ENCODE peak calls at places on chromosome 5, in five cellular contexts. Z is AG10803, N is nephron progenitor cell, L is Calu3, K is hepatocyte. E is an unnamed sample.

GRCh38 chr5:65539827-65540226 is 23.1 kb downstream of the CENPK start:
- DNase-seq in Z (no peak), L (peak; percentile 5), N (no peak), K (peak; percentile 9), E (no peak)

GRCh38 chr5:11398728-11399127 is 505.5 kb downstream of the CTNND2 start:
- DNase-seq in K (no peak), N (no peak), L (no peak), Z (no peak), E (no peak)

GRCh38 chr5:36740259-36740898 is 134.0 kb downstream of the SLC1A3 start:
- DNase-seq in L (no peak), N (no peak), Z (no peak), K (no peak), E (no peak)

GRCh38 chr5:168653611-168654010 is 74.4 kb upstream of the PANK3 start:
- DNase-seq in Z (no peak), L (no peak), N (no peak), K (no peak), E (no peak)

GRCh38 chr5:26578002-26578401 is 460.4 kb downstream of the CDH9 start:
- DNase-seq in K (no peak), L (no peak), Z (no peak), N (no peak), E (no peak)

GRCh38 chr5:23367863-23368262 is 139.5 kb upstream of the PRDM9 start:
- DNase-seq in K (no peak), Z (no peak), L (no peak), N (no peak), E (no peak)

GRCh38 chr5:124574521-124575436 is 171.7 kb downstream of the ZNF608 start:
- DNase-seq in Z (no peak), N (no peak), L (no peak), K (no peak), E (no peak)

GRCh38 chr5:310516-310915 is 11.0 kb upstream of the AHRR start:
- DNase-seq in N (no peak), Z (no peak), K (no peak), L (no peak), E (no peak)

GRCh38 chr5:163437011-163437308 is 435 bp upstream of the CCNG1 start:
- DNase-seq in K (no peak), N (no peak), Z (no peak), L (no peak), E (no peak)

GRCh38 chr5:464843-465590 is 22.0 kb downstream of the EXOC3 start:
- DNase-seq in Z (no peak), N (no peak), K (no peak), L (no peak), E (no peak)

GRCh38 chr5:27315541-27316282 is 277.3 kb upstream of the CDH9 start:
- DNase-seq in L (no peak), K (no peak), Z (peak; percentile 77), N (no peak), E (no peak)

GRCh38 chr5:181181650-181182565 is 23.1 kb downstream of the TRIM7 start:
- DNase-seq in K (peak; percentile 80), N (peak; percentile 66), Z (peak; percentile 70), L (peak; percentile 84), E (peak; percentile 35)

GRCh38 chr5:159763564-159763963 is 152.7 kb upstream of the ADRA1B start:
- DNase-seq in K (no peak), L (no peak), N (no peak), Z (no peak), E (no peak)

GRCh38 chr5:99032234-99033013 is 103.6 kb upstream of the CHD1 start:
- DNase-seq in L (peak; percentile 80), K (peak; percentile 78), N (peak; percentile 27), Z (peak; percentile 78), E (no peak)

GRCh38 chr5:177491429-177491945 is 5.9 kb downstream of the PDLIM7 start:
- DNase-seq in Z (no peak), L (peak; percentile 63), K (peak; percentile 65), N (peak; percentile 95), E (peak; percentile 60)

GRCh38 chr5:92145852-92146251 is 762.7 kb upstream of the ARRDC3 start:
- DNase-seq in Z (no peak), N (no peak), K (no peak), L (no peak), E (no peak)

GRCh38 chr5:134003064-134003956 is 1.5 kb downstream of the VDAC1 start:
- DNase-seq in L (no peak), Z (no peak), N (no peak), K (no peak), E (no peak)

GRCh38 chr5:106258591-106259125 is 1412.1 kb downstream of the EFNA5 start:
- DNase-seq in L (peak; percentile 28), Z (peak; percentile 11), K (no peak), N (no peak), E (no peak)

GRCh38 chr5:31844615-31845345 is 205.8 kb downstream of the PDZD2 start:
- DNase-seq in N (no peak), L (peak; percentile 47), Z (no peak), K (no peak), E (no peak)

GRCh38 chr5:77620404-77620803 is 18.1 kb downstream of the OTP start:
- DNase-seq in K (peak; percentile 67), Z (no peak), N (no peak), L (peak; percentile 82), E (no peak)

GRCh38 chr5:1948111-1948510 is 65.4 kb upstream of the IRX4 start:
- DNase-seq in N (no peak), K (no peak), Z (no peak), L (no peak), E (no peak)

GRCh38 chr5:173638631-173639030 is 22.2 kb upstream of the BOD1 start:
- DNase-seq in L (no peak), Z (no peak), K (no peak), N (peak; percentile 44), E (no peak)

GRCh38 chr5:110038297-110038997 is 348.7 kb downstream of the MAN2A1 start:
- DNase-seq in N (no peak), L (no peak), K (no peak), Z (peak; percentile 37), E (no peak)

GRCh38 chr5:34914671-34915138 is 599 bp downstream of the RAD1 start:
- DNase-seq in L (no peak), Z (peak; percentile 52), N (peak; percentile 40), K (peak; percentile 31), E (no peak)

GRCh38 chr5:84378420-84378819 is 6.3 kb downstream of the EDIL3 start:
- DNase-seq in N (no peak), L (no peak), Z (peak; percentile 69), K (no peak), E (no peak)

GRCh38 chr5:86716121-86716520 is 98.4 kb downstream of the COX7C start:
- DNase-seq in L (no peak), K (no peak), Z (no peak), N (no peak), E (no peak)

GRCh38 chr5:92444888-92445287 is 1061.8 kb upstream of the ARRDC3 start:
- DNase-seq in L (no peak), N (no peak), Z (no peak), K (no peak), E (no peak)

GRCh38 chr5:179762781-179763176 is 30.2 kb downstream of the MAML1 start:
- DNase-seq in N (no peak), L (no peak), K (no peak), Z (no peak), E (no peak)

GRCh38 chr5:123545506-123545905 is 33.5 kb downstream of the CSNK1G3 start:
- DNase-seq in N (no peak), Z (peak; percentile 27), K (no peak), L (peak; percentile 25), E (no peak)
- TF ChIP-seq CTCF in N (peak; percentile 42), Z (peak; percentile 57), K (peak; percentile 20), L (peak; percentile 41), E (peak; percentile 51)

DNA sequence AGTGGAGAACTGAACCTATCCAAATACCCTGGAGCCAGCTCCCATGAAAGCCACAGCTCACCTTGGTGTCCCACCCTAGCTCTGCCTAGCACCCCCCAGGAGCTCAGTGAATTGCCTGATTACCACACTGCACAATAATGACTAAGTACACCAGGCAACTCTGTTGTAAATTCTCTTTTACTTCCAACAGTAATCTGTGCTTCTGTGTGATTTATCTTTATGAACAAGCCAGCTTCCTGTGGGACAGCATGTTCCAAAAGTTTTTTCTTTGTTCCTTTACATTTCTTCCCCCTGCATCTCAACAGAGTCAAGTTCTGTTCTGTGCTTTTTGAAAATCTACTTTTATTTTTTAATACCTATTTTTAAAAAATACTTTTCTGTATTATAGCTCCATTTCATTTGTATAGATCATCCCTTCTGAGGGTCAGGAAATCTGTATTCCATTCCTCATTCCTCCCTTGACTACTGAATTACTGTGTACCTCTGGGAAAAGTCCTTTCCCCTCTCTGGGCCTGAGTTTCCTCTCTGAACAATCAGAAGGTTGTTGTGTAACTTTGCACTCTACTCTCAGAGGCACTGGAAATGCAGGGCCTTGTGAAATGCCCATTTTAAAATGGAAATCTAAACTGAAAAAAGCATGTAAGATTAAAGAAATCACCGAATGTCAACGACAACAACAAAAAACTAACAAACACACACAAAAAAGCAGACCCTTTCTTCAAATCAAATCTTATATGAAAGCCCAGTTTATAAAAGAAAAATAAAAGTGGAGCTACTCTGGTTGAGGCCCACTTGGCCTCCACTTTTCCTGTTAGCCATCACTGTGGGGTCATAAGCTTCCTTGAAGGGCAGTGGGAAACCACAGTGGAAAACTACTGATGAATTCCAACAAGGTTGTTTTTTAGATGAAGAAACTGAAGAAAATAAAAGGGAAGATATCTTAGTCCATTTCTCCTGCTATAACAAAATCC is 21.8 kb upstream of the GRPEL2 start:
- DNase-seq in K (peak; percentile 45), L (no peak), Z (peak; percentile 43), N (no peak), E (no peak)
- TF ChIP-seq CTCF in K (no peak), L (no peak), Z (no peak), N (no peak), E (no peak)

GRCh38 chr5:176359658-176360057 is 1.9 kb downstream of the KIAA1191 start:
- DNase-seq in K (no peak), N (no peak), L (no peak), Z (peak; percentile 25), E (no peak)

GRCh38 chr5:176364765-176365662 is at the start of gene ARL10:
- DNase-seq in L (no peak), K (peak; percentile 61), N (peak; percentile 63), Z (no peak), E (no peak)

GRCh38 chr5:176362098-176362442 is 506 bp upstream of the KIAA1191 start:
- DNase-seq in Z (no peak), K (no peak), L (no peak), N (no peak), E (no peak)

GRCh38 chr5:176360894-176361436 is 599 bp downstream of the KIAA1191 start:
- DNase-seq in L (peak; percentile 27), N (no peak), Z (peak; percentile 5), K (peak; percentile 28), E (peak; percentile 24)

GRCh38 chr5:176361437-176362097 is at the start of gene KIAA1191:
- DNase-seq in L (peak; percentile 95), N (peak; percentile 92), Z (peak; percentile 89), K (peak; percentile 96), E (peak; percentile 79)
- TF ChIP-seq CTCF in L (no peak), N (no peak), Z (peak; percentile 29), K (peak; percentile 36), E (no peak)

GRCh38 chr5:5271606-5272321 is 131.6 kb downstream of the ADAMTS16 start:
- DNase-seq in N (no peak), L (no peak), Z (peak; percentile 3), K (peak; percentile 23), E (no peak)

GRCh38 chr5:5273976-5274375 is 133.8 kb downstream of the ADAMTS16 start:
- DNase-seq in Z (no peak), L (no peak), N (no peak), K (no peak), E (no peak)

GRCh38 chr5:5270161-5270560 is 130.0 kb downstream of the ADAMTS16 start:
- DNase-seq in Z (no peak), N (no peak), K (no peak), L (no peak), E (no peak)

GRCh38 chr5:5273398-5273797 is 133.3 kb downstream of the ADAMTS16 start:
- DNase-seq in Z (no peak), L (no peak), N (no peak), K (no peak), E (no peak)

GRCh38 chr5:5270958-5271605 is 131.0 kb downstream of the ADAMTS16 start:
- DNase-seq in K (peak; percentile 92), L (peak; percentile 44), N (peak; percentile 66), Z (peak; percentile 77), E (peak; percentile 43)
- TF ChIP-seq CTCF in K (no peak), L (no peak), N (no peak), Z (peak; percentile 22), E (peak; percentile 22)

E was measured in progenitor cell of endocrine pancreas.